ENCODE peak calls at places on chromosomes 11 and 22, in five cellular contexts. F is fibroblast of mammary gland; H is head of caudate nucleus; Z is activated CD4-positive, alpha-beta T cell treated with anti-CD3 and anti-CD28 coated beads, Interleukin-2, amount 50 U/mL, for 24 hours; T is psoas muscle. A is an unnamed sample.

GRCh38 chr22:22940961-22941605 is 53.5 kb downstream of the IGLL5 start:
- DNase-seq in F (no peak), H (no peak), Z (no peak), T (no peak), A (peak; percentile 53)

GRCh38 chr11:2233693-2234455 is 36.5 kb downstream of the ASCL2 start:
- DNase-seq in F (no peak), H (no peak), Z (no peak), T (no peak), A (no peak)

GRCh38 chr22:45105281-45105700 is 58.4 kb upstream of the NUP50 start:
- DNase-seq in F (peak; percentile 97), H (no peak), Z (no peak), T (no peak), A (no peak)

GRCh38 chr11:96967616-96968015 is 577.8 kb downstream of the JRKL start:
- DNase-seq in F (no peak), H (no peak), Z (no peak), T (no peak), A (no peak)

GRCh38 chr11:69448471-69449284 is 32.8 kb upstream of the LINC01488 start:
- DNase-seq in F (no peak), H (no peak), Z (no peak), T (no peak), A (no peak)

GRCh38 chr11:45927684-45928413 is 5.4 kb downstream of the LARGE2 start:
- DNase-seq in F (no peak), H (no peak), Z (no peak), T (no peak), A (peak; percentile 61)

GRCh38 chr11:120125509-120125908 is 12.4 kb downstream of the TRIM29 start:
- DNase-seq in F (no peak), H (no peak), Z (no peak), T (no peak), A (no peak)

GRCh38 chr11:121521145-121522042 is 68.6 kb upstream of the SORL1-AS1 start:
- DNase-seq in F (peak; percentile 12), H (no peak), Z (no peak), T (no peak), A (no peak)

GRCh38 chr11:5611627-5612026 is 13.2 kb upstream of the TRIM34 start:
- DNase-seq in F (no peak), H (no peak), Z (no peak), T (no peak), A (no peak)

GRCh38 chr11:17408641-17409040 is 20.2 kb upstream of the KCNJ11 start:
- DNase-seq in F (no peak), H (no peak), Z (no peak), T (no peak), A (no peak)

GRCh38 chr11:127110542-127110941 is 110.0 kb upstream of the KIRREL3 start:
- DNase-seq in F (no peak), H (no peak), Z (no peak), T (no peak), A (no peak)

GRCh38 chr11:62546244-62546936 is at the start of gene AHNAK:
- DNase-seq in F (no peak), H (no peak), Z (peak; percentile 43), T (peak; percentile 93), A (peak; percentile 90)

GRCh38 chr11:36162909-36163434 is 126.3 kb downstream of the COMMD9 start:
- DNase-seq in F (no peak), H (no peak), Z (no peak), T (no peak), A (no peak)

GRCh38 chr22:30694638-30695350 is at the start of gene OSBP2:
- DNase-seq in F (no peak), H (peak; percentile 57), Z (no peak), T (peak; percentile 64), A (peak; percentile 75)

GRCh38 chr11:61337706-61338268 is 4.8 kb downstream of the TKFC start:
- DNase-seq in F (no peak), H (no peak), Z (no peak), T (no peak), A (peak; percentile 57)

A was measured in activated effector memory CD4-positive, alpha-beta T cell treated with anti-CD3 and anti-CD28 coated beads, Interleukin-2, amount 50 U/mL, for 16 hours.